ENCODE peak calls at places on chromosomes 4 and X, in seven cellular contexts. M is K562, I is fibroblast of pulmonary artery, V is natural killer cell, C is HCT116, T is astrocyte of the spinal cord, A is AG09309. B is an unnamed sample.
A peak's percentile ranks its signal among the peaks of the same experiment; 100 is the strongest.

GRCh38 chrX:13131511-13132137 is 87.2 kb upstream of the FAM9C start:
- DNase-seq in M (no peak), I (no peak), V (no peak), C (no peak), T (no peak), A (no peak), B (no peak)

GRCh38 chr4:143586080-143586479 is 72.6 kb downstream of the SMARCA5 start:
- DNase-seq in M (no peak), I (peak; percentile 88), V (no peak), C (no peak), T (peak; percentile 62), A (no peak), B (no peak)

GRCh38 chr4:128675083-128675482 is 134.4 kb upstream of the JADE1 start:
- DNase-seq in M (no peak), I (no peak), V (no peak), C (no peak), T (peak; percentile 47), A (no peak), B (no peak)

GRCh38 chrX:72714471-72714916 is 388 bp upstream of the PHKA1 start:
- DNase-seq in M (no peak), I (peak; percentile 80), V (no peak), C (peak; percentile 7), T (peak; percentile 80), A (peak; percentile 29), B (peak; percentile 12)

GRCh38 chrX:154367474-154368308 is 6.7 kb downstream of the FLNA start:
- DNase-seq in M (no peak), I (no peak), V (no peak), C (no peak), T (no peak), A (no peak), B (no peak)

GRCh38 chr4:73741140-73741749 is 876 bp downstream of the CXCL8 start:
- DNase-seq in M (no peak), I (no peak), V (no peak), C (no peak), T (no peak), A (no peak), B (no peak)

GRCh38 chr4:86977621-86978184 is 42.9 kb downstream of the AFF1 start:
- DNase-seq in M (no peak), I (peak; percentile 70), V (no peak), C (peak; percentile 73), T (peak; percentile 81), A (no peak), B (no peak)

GRCh38 chr4:16253127-16253960 is 27.1 kb upstream of the TAPT1 start:
- DNase-seq in M (no peak), I (peak; percentile 78), V (no peak), C (no peak), T (peak; percentile 78), A (peak; percentile 63), B (no peak)

GRCh38 chrX:10483191-10483808 is 137.1 kb downstream of the MID1 start:
- DNase-seq in M (no peak), I (peak; percentile 78), V (no peak), C (no peak), T (no peak), A (no peak), B (no peak)

GRCh38 chrX:118974088-118974907 is at the start of gene LONRF3:
- DNase-seq in M (peak; percentile 38), I (peak; percentile 53), V (peak; percentile 72), C (no peak), T (peak; percentile 27), A (no peak), B (no peak)

GRCh38 chr4:124526321-124526720 is 186.2 kb downstream of the ANKRD50 start:
- DNase-seq in M (no peak), I (no peak), V (no peak), C (no peak), T (peak; percentile 41), A (no peak), B (no peak)

GRCh38 chr4:24764305-24764704 is 31.1 kb upstream of the SOD3 start:
- DNase-seq in M (no peak), I (no peak), V (no peak), C (no peak), T (no peak), A (no peak), B (no peak)

GRCh38 chr4:46993075-46994006 is at the start of gene GABRA4:
- DNase-seq in M (no peak), I (no peak), V (no peak), C (no peak), T (peak; percentile 20), A (no peak), B (peak; percentile 13)

GRCh38 chr4:184232212-184232611 is 14.5 kb upstream of the ENPP6 start:
- DNase-seq in M (no peak), I (no peak), V (no peak), C (no peak), T (no peak), A (no peak), B (no peak)

GRCh38 chr4:77327151-77327550 is 170.1 kb downstream of the CCNG2 start:
- DNase-seq in M (no peak), I (no peak), V (no peak), C (no peak), T (no peak), A (no peak), B (no peak)

GRCh38 chr4:173386751-173387150 is 12.2 kb downstream of the SCRG1 start:
- DNase-seq in M (no peak), I (no peak), V (no peak), C (no peak), T (no peak), A (no peak), B (no peak)

GRCh38 chr4:186902361-186902760 is 178.7 kb upstream of the FAT1 start:
- DNase-seq in M (no peak), I (no peak), V (no peak), C (no peak), T (no peak), A (no peak), B (no peak)

GRCh38 chr4:160238790-160239189 is 1135.9 kb downstream of the RAPGEF2 start:
- DNase-seq in M (no peak), I (no peak), V (no peak), C (no peak), T (peak; percentile 3), A (no peak), B (no peak)

GRCh38 chr4:88689877-88690276 is 7.8 kb downstream of the NAP1L5 start:
- DNase-seq in M (no peak), I (peak; percentile 17), V (no peak), C (no peak), T (no peak), A (no peak), B (no peak)

GRCh38 chr4:6892190-6892908 is 17.3 kb upstream of the TBC1D14 start:
- DNase-seq in M (peak; percentile 89), I (peak; percentile 56), V (no peak), C (no peak), T (peak; percentile 74), A (no peak), B (no peak)

GRCh38 chr4:66372706-66373105 is 702.4 kb upstream of the EPHA5 start:
- DNase-seq in M (no peak), I (peak; percentile 65), V (no peak), C (no peak), T (no peak), A (no peak), B (no peak)

GRCh38 chrX:27966955-27967354 is 14.3 kb downstream of the DCAF8L1 start:
- DNase-seq in M (no peak), I (peak; percentile 89), V (no peak), C (no peak), T (peak; percentile 51), A (no peak), B (no peak)

GRCh38 chr4:114600672-114601071 is 2.1 kb downstream of the UGT8 start:
- DNase-seq in M (no peak), I (no peak), V (no peak), C (no peak), T (peak; percentile 12), A (no peak), B (no peak)

DNA sequence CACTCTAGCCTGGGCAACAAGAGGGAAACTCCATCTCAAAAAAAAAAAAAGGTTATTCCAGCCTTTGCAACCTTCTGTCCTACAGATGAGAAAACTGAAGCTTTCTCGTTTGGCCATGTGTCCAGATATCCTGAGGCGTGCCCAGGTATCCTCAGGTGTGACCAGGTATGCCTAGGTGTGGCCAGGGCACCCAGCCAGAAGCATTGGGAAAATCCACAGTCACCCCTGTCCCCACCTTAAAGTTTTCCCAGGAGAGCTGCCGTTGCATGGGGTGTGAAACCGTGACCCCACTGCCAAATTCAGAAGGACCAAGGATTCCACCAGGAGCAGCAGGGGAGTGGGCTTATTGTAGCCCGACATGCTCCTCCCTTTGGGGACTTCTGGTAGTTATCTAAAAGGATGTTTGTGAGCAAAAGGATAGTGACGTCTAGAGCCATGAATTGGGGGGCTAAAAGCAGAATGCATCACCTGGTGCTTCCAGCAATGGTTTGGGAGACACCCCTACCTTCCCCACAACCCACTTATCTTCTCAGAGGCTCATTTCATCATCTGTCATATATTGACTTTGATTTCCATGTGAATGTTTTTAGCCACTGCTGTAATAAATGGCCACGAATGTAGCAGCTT is 4.0 kb upstream of the DHRSX start:
- DNase-seq in M (no peak), I (no peak), V (no peak), C (no peak), T (no peak), A (no peak), B (no peak)
- TF ChIP-seq CTCF in M (no peak), I (no peak), V (no peak), C (no peak), T (no peak), A (no peak), B (no peak)

DNA sequence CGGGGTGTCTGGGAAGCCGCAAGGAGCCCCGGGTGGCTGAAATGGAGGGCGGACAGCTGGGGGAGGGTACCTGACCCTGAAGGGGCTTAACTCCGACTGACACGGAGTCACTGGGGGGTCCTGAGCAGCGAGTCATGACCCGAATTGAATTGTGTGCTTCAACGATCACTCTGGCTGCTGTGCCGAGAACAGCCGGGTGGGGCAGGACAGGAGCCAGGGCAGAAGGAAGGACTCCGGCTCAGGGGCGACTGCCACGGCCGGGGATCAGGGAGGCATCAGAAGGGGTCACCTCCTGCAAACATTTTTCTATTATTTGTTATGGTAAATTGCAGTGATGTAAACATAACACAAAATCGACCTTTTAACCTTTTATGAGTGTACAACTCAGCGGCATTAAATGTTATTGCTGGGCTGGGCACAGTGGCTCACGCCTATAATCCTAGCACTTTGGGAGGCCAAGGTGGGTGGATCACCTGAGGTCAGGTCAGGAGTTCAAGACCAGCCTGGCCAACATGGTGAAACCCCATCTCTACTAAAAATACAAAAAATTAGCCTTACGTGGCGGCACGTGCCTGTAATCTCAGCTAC is 21.6 kb downstream of the ZFYVE28 start:
- DNase-seq in M (no peak), I (no peak), V (no peak), C (no peak), T (no peak), A (no peak), B (no peak)
- TF ChIP-seq CTCF in M (peak; percentile 0), I (no peak), V (no peak), C (no peak), T (no peak), A (no peak), B (no peak)

GRCh38 chr4:112145820-112146813 is 863 bp downstream of the FAM241A start:
- DNase-seq in M (peak; percentile 57), I (peak; percentile 50), V (peak; percentile 58), C (no peak), T (peak; percentile 39), A (no peak), B (peak; percentile 43)
- TF ChIP-seq CTCF in M (no peak), I (peak; percentile 11), V (no peak), C (peak; percentile 6), T (peak; percentile 19), A (peak; percentile 27), B (peak; percentile 51)

DNA sequence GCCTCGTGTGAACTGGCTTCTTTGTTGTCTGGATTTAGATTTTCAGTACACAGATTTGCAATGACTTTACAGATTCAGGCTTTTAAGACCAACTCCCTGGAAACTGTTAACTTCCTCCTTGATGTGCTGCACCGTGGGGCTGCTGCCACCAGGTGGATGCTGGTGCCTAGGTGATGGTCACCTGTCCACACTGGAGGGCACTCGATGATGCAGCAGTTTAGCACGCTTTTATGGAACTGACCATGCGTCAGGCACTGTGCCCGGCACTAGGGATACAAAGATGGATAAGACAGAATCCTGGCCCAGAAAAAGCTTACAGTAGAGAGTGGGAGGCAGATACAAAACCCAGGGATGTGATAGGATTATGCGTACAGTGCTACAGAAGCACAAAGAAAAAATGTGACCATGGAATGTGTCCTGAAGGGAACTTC is 180.7 kb downstream of the CEP135 start:
- DNase-seq in M (peak; percentile 17), I (peak; percentile 58), V (no peak), C (peak; percentile 79), T (no peak), A (no peak), B (no peak)
- TF ChIP-seq CTCF in M (peak; percentile 71), I (peak; percentile 43), V (no peak), C (peak; percentile 91), T (peak; percentile 32), A (no peak), B (peak; percentile 55)

B was measured in progenitor cell of endocrine pancreas.